ENCODE peak calls at places on chromosomes 16 and 17, in nine cellular contexts. E is amygdala; X is HFFc6; Z is stimulated activated naive B cell treated with anti-CD40 and anti-IgM and Interleukin-4, amounts not matched to agents 10 μg/mL and 1 μg/mL and 100 μg/mL, for 72 hours; N is astrocyte of the spinal cord; V is substantia nigra; G is cerebellar cortex; O is NCI-H146; M is ureter. I is an unnamed sample.
A peak's percentile ranks its signal among the peaks of the same experiment; 100 is the strongest.

GRCh38 chr16:83701494-83701893 is 106.3 kb upstream of the HSBP1 start:
- DNase-seq in E (no peak), X (no peak), Z (no peak), N (peak; percentile 40), V (no peak), G (no peak), O (no peak), M (no peak), I (no peak)

GRCh38 chr17:43814714-43815113 is 18.2 kb downstream of the MPP3 start:
- DNase-seq in E (no peak), X (peak; percentile 54), Z (no peak), N (peak; percentile 71), V (no peak), G (no peak), O (no peak), M (no peak), I (no peak)

GRCh38 chr16:79589495-79590134 is 10.9 kb downstream of the MAF start:
- DNase-seq in E (no peak), X (no peak), Z (no peak), N (no peak), V (no peak), G (no peak), O (no peak), M (no peak), I (no peak)

GRCh38 chr17:79950711-79951110 is 85.0 kb downstream of the TBC1D16 start:
- DNase-seq in E (peak; percentile 49), X (no peak), Z (no peak), N (peak; percentile 37), V (peak; percentile 67), G (no peak), O (no peak), M (no peak), I (peak; percentile 61)

GRCh38 chr16:10817963-10818941 is at the start of gene TVP23A:
- DNase-seq in E (peak; percentile 19), X (no peak), Z (no peak), N (no peak), V (no peak), G (peak; percentile 14), O (no peak), M (no peak), I (peak; percentile 46)

GRCh38 chr16:73956592-73957495 is 339.8 kb upstream of the PSMD7 start:
- DNase-seq in E (peak; percentile 5), X (peak; percentile 63), Z (peak; percentile 16), N (peak; percentile 50), V (peak; percentile 9), G (peak; percentile 43), O (peak; percentile 30), M (peak; percentile 66), I (peak; percentile 56)

GRCh38 chr17:17635126-17635525 is 43.6 kb upstream of the PEMT start:
- DNase-seq in E (no peak), X (no peak), Z (no peak), N (no peak), V (no peak), G (no peak), O (no peak), M (no peak), I (no peak)

GRCh38 chr16:49275870-49276269 is 5.8 kb downstream of the CBLN1 start:
- DNase-seq in E (no peak), X (no peak), Z (no peak), N (no peak), V (no peak), G (no peak), O (no peak), M (no peak), I (no peak)

GRCh38 chr17:50681260-50682200 is 26.2 kb downstream of the ANKRD40 start:
- DNase-seq in E (no peak), X (peak; percentile 71), Z (no peak), N (peak; percentile 75), V (peak; percentile 15), G (peak; percentile 77), O (peak; percentile 61), M (no peak), I (no peak)

GRCh38 chr17:75412455-75413317 is 7.2 kb upstream of the GRB2 start:
- DNase-seq in E (peak; percentile 29), X (peak; percentile 55), Z (peak; percentile 73), N (peak; percentile 69), V (peak; percentile 29), G (peak; percentile 77), O (peak; percentile 74), M (peak; percentile 62), I (no peak)